ENCODE peak calls at places on chromosomes 11 and 22, in six cellular contexts. G is WTC11, U is iPS-NIHi11, E is SHP77, B is fibroblast of mammary gland, O is amniotic stem cell. L is an unnamed sample.
A peak's percentile ranks its signal among the peaks of the same experiment; 100 is the strongest.

GRCh38 chr22:49764151-49764581 is 63.5 kb downstream of the BRD1 start:
- DNase-seq in U (peak; percentile 43), E (no peak), G (peak; percentile 20), B (peak; percentile 28), O (no peak), L (no peak)

GRCh38 chr11:46698597-46698996 is 1.8 kb downstream of the ARHGAP1 start:
- DNase-seq in U (no peak), E (no peak), G (no peak), B (peak; percentile 22), O (no peak), L (no peak)

GRCh38 chr22:48717883-48718817 is 1109.5 kb downstream of the BRD1 start:
- DNase-seq in U (no peak), B (no peak), G (peak; percentile 7), O (no peak), E (no peak), L (no peak)

GRCh38 chr22:48780597-48781277 is 1046.9 kb downstream of the BRD1 start:
- DNase-seq in O (no peak), G (no peak), E (no peak), B (no peak), U (no peak), L (no peak)

GRCh38 chr22:33579448-33580093 is 340.7 kb downstream of the LARGE1 start:
- DNase-seq in U (peak; percentile 75), G (peak; percentile 85), E (peak; percentile 51), O (peak; percentile 3), B (peak; percentile 52), L (peak; percentile 88)

GRCh38 chr11:12680246-12680939 is 6.2 kb downstream of the TEAD1 start:
- DNase-seq in U (peak; percentile 81), E (no peak), G (peak; percentile 91), O (peak; percentile 86), B (peak; percentile 92), L (peak; percentile 98)

GRCh38 chr11:75429902-75430691 is 2.9 kb downstream of the KLHL35 start:
- DNase-seq in O (peak; percentile 52), G (peak; percentile 62), U (peak; percentile 86), E (peak; percentile 72), B (peak; percentile 58), L (peak; percentile 79)

GRCh38 chr22:37970864-37971263 is 13.5 kb downstream of the SOX10 start:
- DNase-seq in O (no peak), G (no peak), U (no peak), B (no peak), E (no peak), L (no peak)

GRCh38 chr11:3196161-3197043 is 22.2 kb downstream of the MRGPRG start:
- DNase-seq in G (no peak), U (no peak), O (no peak), E (no peak), B (no peak), L (no peak)

GRCh38 chr11:2778630-2779498 is 79.1 kb upstream of the KCNQ1OT1 start:
- DNase-seq in O (no peak), G (peak; percentile 9), U (peak; percentile 67), E (peak; percentile 14), B (no peak), L (no peak)

GRCh38 chr11:65225284-65226102 is 36.3 kb upstream of the POLA2 start:
- DNase-seq in G (peak; percentile 73), E (peak; percentile 17), B (peak; percentile 55), U (peak; percentile 80), O (peak; percentile 6), L (peak; percentile 78)

GRCh38 chr11:77418981-77419592 is 54.8 kb downstream of the PAK1 start:
- DNase-seq in O (no peak), E (no peak), U (no peak), B (peak; percentile 26), G (no peak), L (no peak)

GRCh38 chr22:24440718-24441405 is 13.5 kb downstream of the ADORA2A start:
- DNase-seq in G (no peak), B (no peak), E (no peak), U (no peak), O (no peak), L (no peak)

GRCh38 chr11:102268083-102268984 is 49.0 kb upstream of the BIRC3 start:
- DNase-seq in G (peak; percentile 92), E (peak; percentile 68), O (no peak), U (peak; percentile 99), B (peak; percentile 75), L (peak; percentile 95)

GRCh38 chr11:111344032-111344431 is 35.0 kb downstream of the POU2AF1 start:
- DNase-seq in O (no peak), B (peak; percentile 96), G (no peak), U (no peak), E (no peak), L (peak; percentile 35)

GRCh38 chr11:113417428-113417827 is 29.8 kb downstream of the ANKK1 start:
- DNase-seq in U (no peak), E (no peak), O (no peak), G (no peak), B (no peak), L (no peak)

GRCh38 chr22:48900626-48901025 is 927.0 kb downstream of the BRD1 start:
- DNase-seq in U (no peak), O (no peak), E (no peak), G (no peak), B (no peak), L (no peak)

GRCh38 chr11:118659314-118659939 is 20.0 kb downstream of the TREH start:
- DNase-seq in U (peak; percentile 98), O (peak; percentile 63), G (peak; percentile 99), E (peak; percentile 71), B (peak; percentile 75), L (peak; percentile 94)

GRCh38 chr11:119742263-119742861 is 13.4 kb upstream of the NECTIN1 start:
- DNase-seq in O (no peak), E (no peak), G (peak; percentile 70), U (peak; percentile 85), B (no peak), L (peak; percentile 81)

GRCh38 chr11:88326112-88326511 is 11.4 kb downstream of the CTSC start:
- DNase-seq in O (no peak), E (no peak), U (no peak), G (peak; percentile 33), B (no peak), L (peak; percentile 51)

GRCh38 chr11:129375731-129376657 is at the start of gene BARX2:
- DNase-seq in B (peak; percentile 64), G (peak; percentile 74), O (no peak), E (no peak), U (peak; percentile 73), L (peak; percentile 92)

GRCh38 chr11:61750631-61751273 is 1.7 kb upstream of the MYRF start:
- DNase-seq in U (no peak), G (no peak), E (no peak), B (no peak), O (no peak), L (no peak)

GRCh38 chr22:41683616-41684015 is 5.1 kb downstream of the SNU13 start:
- DNase-seq in O (no peak), U (no peak), B (no peak), E (no peak), G (no peak), L (peak; percentile 19)

GRCh38 chr11:2739531-2740274 is 39.9 kb upstream of the KCNQ1OT1 start:
- DNase-seq in U (no peak), G (no peak), B (no peak), E (no peak), O (no peak), L (no peak)

GRCh38 chr11:96219981-96220623 is 122.9 kb downstream of the MAML2 start:
- DNase-seq in B (peak; percentile 79), U (no peak), E (no peak), O (no peak), G (no peak), L (no peak)